ENCODE peak calls at places on chromosomes 16 and 17, in ten cellular contexts. One of them, this sample, is unnamed.

GRCh38 chr16:87691686-87692079 is 74.1 kb downstream of the KLHDC4 start:
- DNase-seq in skeletal muscle cell: no peak
- DNase-seq in vagina: no peak
- DNase-seq in HTR-8/SVneo: no peak
- DNase-seq in activated naive CD4-positive, alpha-beta T cell: no peak
- DNase-seq in caudate nucleus: no peak
- DNase-seq in NCI-H345: no peak
- DNase-seq in GF-D8: no peak
- DNase-seq in Calu3: no peak
- DNase-seq in type B pancreatic cell: no peak
- DNase-seq in this sample: peak; percentile 32

GRCh38 chr16:79599256-79599836 is 1.2 kb downstream of the MAF start:
- DNase-seq in Calu3: peak; percentile 20
- DNase-seq in NCI-H345: peak; percentile 13
- DNase-seq in type B pancreatic cell: no peak
- DNase-seq in vagina: no peak
- DNase-seq in GF-D8: no peak
- DNase-seq in activated naive CD4-positive, alpha-beta T cell: no peak
- DNase-seq in skeletal muscle cell: no peak
- DNase-seq in HTR-8/SVneo: no peak
- DNase-seq in caudate nucleus: no peak
- DNase-seq in this sample: no peak

GRCh38 chr17:29573558-29573870 is 5.0 kb downstream of the TP53I13 start:
- DNase-seq in vagina: no peak
- DNase-seq in activated naive CD4-positive, alpha-beta T cell: no peak
- DNase-seq in caudate nucleus: no peak
- DNase-seq in GF-D8: no peak
- DNase-seq in HTR-8/SVneo: no peak
- DNase-seq in type B pancreatic cell: peak; percentile 64
- DNase-seq in skeletal muscle cell: no peak
- DNase-seq in NCI-H345: no peak
- DNase-seq in Calu3: no peak
- DNase-seq in this sample: no peak

GRCh38 chr17:81885454-81885853 is 5.9 kb downstream of the ALYREF start:
- DNase-seq in skeletal muscle cell: no peak
- DNase-seq in GF-D8: no peak
- DNase-seq in vagina: no peak
- DNase-seq in type B pancreatic cell: no peak
- DNase-seq in NCI-H345: no peak
- DNase-seq in activated naive CD4-positive, alpha-beta T cell: no peak
- DNase-seq in caudate nucleus: no peak
- DNase-seq in Calu3: no peak
- DNase-seq in HTR-8/SVneo: no peak
- DNase-seq in this sample: no peak

GRCh38 chr16:30896203-30896889 is at the start of gene CTF1:
- DNase-seq in skeletal muscle cell: peak; percentile 60
- DNase-seq in caudate nucleus: peak; percentile 43
- DNase-seq in Calu3: peak; percentile 52
- DNase-seq in vagina: no peak
- DNase-seq in activated naive CD4-positive, alpha-beta T cell: no peak
- DNase-seq in GF-D8: no peak
- DNase-seq in HTR-8/SVneo: peak; percentile 88
- DNase-seq in NCI-H345: peak; percentile 63
- DNase-seq in type B pancreatic cell: peak; percentile 84
- DNase-seq in this sample: peak; percentile 44

GRCh38 chr17:77692571-77693161 is 265.8 kb upstream of the TNRC6C start:
- DNase-seq in vagina: peak; percentile 72
- DNase-seq in skeletal muscle cell: no peak
- DNase-seq in type B pancreatic cell: peak; percentile 42
- DNase-seq in GF-D8: no peak
- DNase-seq in Calu3: no peak
- DNase-seq in NCI-H345: no peak
- DNase-seq in activated naive CD4-positive, alpha-beta T cell: no peak
- DNase-seq in caudate nucleus: no peak
- DNase-seq in HTR-8/SVneo: peak; percentile 65
- DNase-seq in this sample: no peak

GRCh38 chr17:38897176-38897575 is 27.3 kb downstream of the LASP1 start:
- DNase-seq in activated naive CD4-positive, alpha-beta T cell: no peak
- DNase-seq in vagina: no peak
- DNase-seq in NCI-H345: no peak
- DNase-seq in HTR-8/SVneo: no peak
- DNase-seq in Calu3: no peak
- DNase-seq in caudate nucleus: no peak
- DNase-seq in type B pancreatic cell: no peak
- DNase-seq in GF-D8: no peak
- DNase-seq in skeletal muscle cell: peak; percentile 61
- DNase-seq in this sample: no peak

GRCh38 chr16:27547134-27547533 is 2.6 kb downstream of the GTF3C1 start:
- DNase-seq in vagina: no peak
- DNase-seq in HTR-8/SVneo: no peak
- DNase-seq in GF-D8: no peak
- DNase-seq in NCI-H345: no peak
- DNase-seq in activated naive CD4-positive, alpha-beta T cell: no peak
- DNase-seq in Calu3: no peak
- DNase-seq in skeletal muscle cell: peak; percentile 25
- DNase-seq in type B pancreatic cell: no peak
- DNase-seq in caudate nucleus: no peak
- DNase-seq in this sample: no peak

GRCh38 chr16:10870808-10871156 is 6.2 kb upstream of the CIITA start:
- DNase-seq in Calu3: no peak
- DNase-seq in HTR-8/SVneo: no peak
- DNase-seq in type B pancreatic cell: no peak
- DNase-seq in GF-D8: no peak
- DNase-seq in NCI-H345: no peak
- DNase-seq in skeletal muscle cell: no peak
- DNase-seq in activated naive CD4-positive, alpha-beta T cell: no peak
- DNase-seq in caudate nucleus: no peak
- DNase-seq in vagina: no peak
- DNase-seq in this sample: no peak

GRCh38 chr17:8875957-8876356 is 8.5 kb upstream of the PIK3R6 start:
- DNase-seq in activated naive CD4-positive, alpha-beta T cell: no peak
- DNase-seq in type B pancreatic cell: no peak
- DNase-seq in Calu3: no peak
- DNase-seq in skeletal muscle cell: peak; percentile 13
- DNase-seq in NCI-H345: no peak
- DNase-seq in vagina: no peak
- DNase-seq in HTR-8/SVneo: peak; percentile 41
- DNase-seq in caudate nucleus: no peak
- DNase-seq in GF-D8: no peak
- DNase-seq in this sample: no peak

GRCh38 chr17:82436601-82437324 is 13.8 kb downstream of the CYBC1 start:
- DNase-seq in type B pancreatic cell: no peak
- DNase-seq in Calu3: no peak
- DNase-seq in activated naive CD4-positive, alpha-beta T cell: no peak
- DNase-seq in NCI-H345: no peak
- DNase-seq in HTR-8/SVneo: no peak
- DNase-seq in vagina: no peak
- DNase-seq in GF-D8: no peak
- DNase-seq in caudate nucleus: no peak
- DNase-seq in skeletal muscle cell: no peak
- DNase-seq in this sample: no peak

GRCh38 chr16:30070490-30070889 is 4.9 kb downstream of the ALDOA start:
- DNase-seq in skeletal muscle cell: no peak
- DNase-seq in caudate nucleus: no peak
- DNase-seq in vagina: no peak
- DNase-seq in HTR-8/SVneo: no peak
- DNase-seq in Calu3: no peak
- DNase-seq in GF-D8: no peak
- DNase-seq in type B pancreatic cell: no peak
- DNase-seq in NCI-H345: no peak
- DNase-seq in activated naive CD4-positive, alpha-beta T cell: no peak
- DNase-seq in this sample: no peak

GRCh38 chr17:10631048-10631700 is 25.9 kb downstream of the MYH3 start:
- DNase-seq in GF-D8: no peak
- DNase-seq in activated naive CD4-positive, alpha-beta T cell: no peak
- DNase-seq in type B pancreatic cell: no peak
- DNase-seq in Calu3: peak; percentile 47
- DNase-seq in skeletal muscle cell: no peak
- DNase-seq in HTR-8/SVneo: peak; percentile 37
- DNase-seq in caudate nucleus: no peak
- DNase-seq in vagina: no peak
- DNase-seq in NCI-H345: no peak
- DNase-seq in this sample: peak; percentile 3

GRCh38 chr17:65191805-65192740 is 54.9 kb downstream of the RGS9 start:
- DNase-seq in NCI-H345: no peak
- DNase-seq in Calu3: peak; percentile 14
- DNase-seq in type B pancreatic cell: no peak
- DNase-seq in skeletal muscle cell: no peak
- DNase-seq in caudate nucleus: no peak
- DNase-seq in activated naive CD4-positive, alpha-beta T cell: no peak
- DNase-seq in HTR-8/SVneo: peak; percentile 82
- DNase-seq in vagina: no peak
- DNase-seq in GF-D8: no peak
- DNase-seq in this sample: no peak

GRCh38 chr17:29149431-29150064 is 30.6 kb downstream of the MYO18A start:
- DNase-seq in vagina: no peak
- DNase-seq in activated naive CD4-positive, alpha-beta T cell: no peak
- DNase-seq in type B pancreatic cell: no peak
- DNase-seq in HTR-8/SVneo: no peak
- DNase-seq in skeletal muscle cell: no peak
- DNase-seq in GF-D8: no peak
- DNase-seq in NCI-H345: peak; percentile 23
- DNase-seq in Calu3: no peak
- DNase-seq in caudate nucleus: no peak
- DNase-seq in this sample: no peak

GRCh38 chr16:86300746-86301480 is 209.4 kb upstream of the FOXF1 start:
- DNase-seq in type B pancreatic cell: no peak
- DNase-seq in HTR-8/SVneo: no peak
- DNase-seq in vagina: no peak
- DNase-seq in skeletal muscle cell: peak; percentile 7
- DNase-seq in Calu3: no peak
- DNase-seq in caudate nucleus: no peak
- DNase-seq in GF-D8: no peak
- DNase-seq in activated naive CD4-positive, alpha-beta T cell: no peak
- DNase-seq in NCI-H345: no peak
- DNase-seq in this sample: no peak

This sample was measured in anterior cingulate cortex.